ENCODE peak calls at places on chromosomes 2 and 18, in six cellular contexts. A, V, R, Y, B and U are unnamed samples.

GRCh38 chr2:134367216-134367615 is 113.3 kb downstream of the MGAT5 start:
- DNase-seq in B (no peak), Y (no peak), A (no peak), V (no peak), R (no peak), U (no peak)

GRCh38 chr2:198638579-198638978 is 819.2 kb downstream of the SATB2 start:
- DNase-seq in R (no peak), B (no peak), A (peak; percentile 9), Y (no peak), V (no peak), U (peak; percentile 56)

GRCh38 chr2:48088994-48089393 is 182.7 kb upstream of the FBXO11 start:
- DNase-seq in B (no peak), A (no peak), V (no peak), R (no peak), Y (no peak), U (no peak)

GRCh38 chr18:36157441-36157840 is 27.7 kb downstream of the ELP2 start:
- DNase-seq in R (no peak), Y (no peak), V (no peak), A (peak; percentile 41), B (no peak), U (no peak)

GRCh38 chr2:78535395-78535794 is 490.1 kb upstream of the REG3G start:
- DNase-seq in A (no peak), B (no peak), V (peak; percentile 9), R (no peak), Y (no peak), U (no peak)

GRCh38 chr2:5693288-5694015 is 1.3 kb downstream of the SOX11 start:
- DNase-seq in V (no peak), R (no peak), B (no peak), A (peak; percentile 22), Y (no peak), U (no peak)

GRCh38 chr2:170843656-170844055 is 27.0 kb downstream of the GAD1 start:
- DNase-seq in V (peak; percentile 94), A (peak; percentile 12), Y (no peak), R (no peak), B (no peak), U (no peak)

GRCh38 chr2:240778426-240778825 is 41.6 kb downstream of the KIF1A start:
- DNase-seq in A (no peak), B (no peak), Y (no peak), V (no peak), R (no peak), U (no peak)

GRCh38 chr2:30191831-30192271 is 39.5 kb upstream of the LBH start:
- DNase-seq in R (no peak), B (no peak), V (no peak), A (no peak), Y (no peak), U (no peak)

GRCh38 chr18:30135938-30136337 is 906.6 kb downstream of the DSC3 start:
- DNase-seq in B (no peak), V (peak; percentile 51), Y (no peak), A (no peak), R (no peak), U (peak; percentile 22)

GRCh38 chr2:3073196-3073595 is 304.4 kb downstream of the EIPR1 start:
- DNase-seq in V (no peak), Y (no peak), A (no peak), R (no peak), B (no peak), U (no peak)

GRCh38 chr18:40094441-40094840 is 1860.6 kb upstream of the PIK3C3 start:
- DNase-seq in V (peak; percentile 1), A (no peak), B (no peak), Y (no peak), R (no peak), U (peak; percentile 39)

GRCh38 chr18:60452424-60452823 is 79.8 kb upstream of the MC4R start:
- DNase-seq in Y (no peak), R (no peak), V (peak; percentile 20), A (peak; percentile 3), B (no peak), U (peak; percentile 42)

GRCh38 chr18:9831046-9831722 is 54.6 kb upstream of the TXNDC2 start:
- DNase-seq in V (no peak), B (no peak), R (no peak), A (no peak), Y (no peak), U (no peak)

GRCh38 chr2:241859436-241860183 is 916 bp upstream of the PDCD1 start:
- DNase-seq in Y (peak; percentile 81), B (peak; percentile 72), A (peak; percentile 36), V (no peak), R (no peak), U (no peak)

DNA sequence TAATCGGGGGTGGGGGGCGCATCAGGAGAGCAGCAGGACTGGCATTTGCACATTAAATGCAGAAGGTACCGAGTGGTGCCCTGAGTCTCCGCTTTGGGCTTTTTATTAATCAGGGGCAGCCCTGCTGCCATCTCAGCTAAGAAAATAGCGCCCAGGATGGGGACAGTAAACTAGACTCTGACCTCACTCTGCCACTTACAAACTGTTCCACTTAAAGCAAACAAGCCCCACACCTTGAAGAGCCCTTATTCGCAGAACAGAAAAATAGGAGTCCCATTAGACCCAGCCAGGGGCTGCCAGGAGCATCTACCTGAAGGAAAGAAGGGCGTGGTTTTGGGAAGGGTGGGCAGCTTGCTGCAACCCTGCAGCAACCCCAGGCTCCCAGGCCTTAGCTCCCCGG is 165.3 kb downstream of the TNS1 start:
- DNase-seq in A (no peak), V (no peak), B (no peak), Y (peak; percentile 37), R (no peak), U (no peak)
- H3K27ac ChIP-seq in A (no peak overlapping the region), V (no peak overlapping the region), B (peak overlapping the region; percentile 78), Y (no peak overlapping the region), R (no peak overlapping the region), U (no peak overlapping the region)

DNA sequence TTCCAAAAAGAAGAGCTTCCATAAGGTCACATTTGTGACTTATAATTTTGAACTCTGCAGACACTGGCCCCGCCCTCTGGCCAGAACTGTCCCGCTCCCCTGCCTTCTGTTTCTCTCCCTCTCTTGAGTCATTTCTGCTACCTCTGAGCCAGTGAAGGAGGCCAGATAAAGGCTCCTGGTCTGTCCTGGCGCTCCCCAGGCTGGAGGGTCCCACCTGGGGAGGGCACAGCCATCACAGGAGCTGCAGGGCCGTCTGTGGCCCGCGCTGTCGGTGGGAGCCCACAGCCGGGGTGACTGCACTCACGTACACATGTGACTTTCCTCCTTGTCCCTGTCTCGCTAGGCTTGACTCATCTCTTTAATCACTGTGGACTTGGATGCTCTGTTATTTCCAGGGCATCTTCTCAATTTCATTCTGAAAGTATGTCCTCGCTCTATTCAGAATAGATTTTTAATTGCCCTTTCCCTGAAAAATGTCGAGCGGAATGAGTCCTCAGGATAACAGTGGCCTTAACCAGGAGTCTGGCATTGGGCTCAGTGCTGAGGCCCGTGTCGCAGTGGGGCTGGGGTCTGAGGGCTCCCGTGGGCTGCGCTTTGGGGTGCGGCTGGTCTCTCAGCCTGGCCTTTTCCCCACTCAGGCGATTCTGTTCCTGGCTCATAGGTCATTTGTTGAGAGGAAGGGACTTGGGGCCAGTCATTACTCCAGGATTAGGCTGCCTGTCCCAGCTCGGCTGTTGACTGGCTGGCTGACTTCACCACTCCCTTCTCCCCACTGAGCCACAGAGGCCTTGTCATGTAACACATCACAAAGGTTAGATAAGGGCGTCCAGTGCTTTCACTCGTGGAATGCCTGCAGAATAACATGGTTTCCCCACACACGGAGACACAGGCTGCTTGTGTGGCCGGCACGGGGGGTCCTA is 34.5 kb downstream of the KLHL29 start:
- DNase-seq in Y (no peak), V (no peak), A (no peak), R (no peak), B (peak; percentile 54), U (no peak)
- H3K27ac ChIP-seq in Y (no peak overlapping the region), V (no peak overlapping the region), A (peak overlapping the region; percentile 89), R (no peak overlapping the region), B (peak overlapping the region; percentile 31), U (no peak overlapping the region)

GRCh38 chr2:178886006-178886405 is 78.8 kb upstream of the TTN start:
- DNase-seq in Y (no peak), R (no peak), A (no peak), V (peak; percentile 41), B (no peak), U (no peak)
- H3K27ac ChIP-seq in Y (no peak overlapping the region), R (no peak overlapping the region), A (no peak overlapping the region), V (no peak overlapping the region), B (no peak overlapping the region), U (no peak overlapping the region)

DNA sequence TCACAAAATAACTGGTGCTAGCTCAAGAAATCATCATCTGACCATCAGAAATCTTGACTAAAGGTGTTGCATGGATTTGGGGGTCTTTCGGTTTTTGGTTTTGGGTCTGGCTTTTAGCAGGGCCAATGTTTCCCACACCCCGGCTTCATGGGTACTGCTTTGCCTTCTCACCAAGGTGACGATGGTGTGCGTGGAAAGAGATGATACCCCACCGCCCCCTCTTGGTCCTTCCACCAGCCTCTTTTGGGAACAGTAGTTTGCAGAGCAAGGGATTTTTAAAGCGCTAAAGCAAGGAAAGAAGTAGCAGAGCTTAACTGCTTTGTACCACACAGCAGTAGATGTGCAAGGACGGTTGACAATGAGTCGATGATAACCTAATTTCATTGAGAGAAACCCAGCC is 42.3 kb downstream of the BOLA3 start:
- DNase-seq in R (no peak), V (no peak), Y (no peak), A (no peak), B (no peak), U (no peak)
- H3K27ac ChIP-seq in R (no peak overlapping the region), V (no peak overlapping the region), Y (no peak overlapping the region), A (no peak overlapping the region), B (no peak overlapping the region), U (no peak overlapping the region)

GRCh38 chr2:46690825-46691224 is 211.5 kb downstream of the TMEM247 start:
- DNase-seq in V (peak; percentile 23), A (peak; percentile 95), R (no peak), B (no peak), Y (no peak), U (no peak)
- H3K27ac ChIP-seq in V (peak overlapping the region; percentile 38), A (peak overlapping the region; percentile 100), R (no peak overlapping the region), B (no peak overlapping the region), Y (no peak overlapping the region), U (no peak overlapping the region)

DNA sequence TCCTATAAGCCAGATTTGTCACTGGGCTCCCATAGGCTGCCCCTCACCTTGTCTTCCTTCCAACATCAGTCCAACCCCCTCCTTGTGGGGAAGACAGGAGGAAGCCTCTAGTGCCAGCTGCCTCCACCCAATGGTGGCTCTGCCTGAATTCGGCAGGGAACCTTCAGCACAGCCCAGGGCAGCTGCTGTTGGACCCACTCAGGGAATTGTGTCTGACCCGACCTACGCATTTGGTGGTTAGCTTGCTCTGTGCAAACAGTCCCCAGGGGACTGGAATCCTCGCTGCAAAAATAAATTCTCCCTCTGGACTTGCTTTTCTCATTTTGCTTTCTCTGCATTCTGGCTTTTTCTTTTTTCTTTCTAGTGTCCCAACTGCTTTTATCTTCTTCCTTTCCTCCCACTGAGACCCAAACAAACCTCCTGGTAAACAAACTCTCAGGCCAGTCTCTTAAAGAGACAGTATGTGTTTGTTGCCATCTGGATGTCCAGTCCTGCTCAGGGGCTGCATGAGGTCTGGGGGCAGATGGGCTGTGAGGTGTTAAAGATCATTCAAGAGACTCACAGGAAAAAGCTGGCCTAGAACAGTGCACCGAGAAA is 137.7 kb upstream of the HAAO start:
- DNase-seq in A (peak; percentile 82), B (no peak), V (no peak), Y (no peak), R (no peak), U (no peak)
- H3K27ac ChIP-seq in A (peak overlapping the region; percentile 85), B (peak overlapping the region; percentile 92), V (no peak overlapping the region), Y (peak overlapping the region; percentile 97), R (no peak overlapping the region), U (no peak overlapping the region)